ENCODE peak calls at places on chromosomes 16 and 17, in ten cellular contexts. Z, E, I, W, M, A, S, Q, T and H are unnamed samples.

GRCh38 chr16:57846078-57846697 is 43.9 kb upstream of the KIFC3 start:
- DNase-seq in Z (no peak), E (no peak), I (no peak), W (no peak), M (no peak), A (no peak), S (no peak), Q (peak), T (no peak), H (no peak)

GRCh38 chr16:85261657-85262557 is 149.6 kb upstream of the CIBAR2 start:
- DNase-seq in Z (no peak), E (no peak), I (no peak), W (no peak), M (no peak), A (no peak), S (no peak), Q (no peak), T (no peak), H (no peak)

GRCh38 chr17:42526031-42526444 is 10.0 kb upstream of the NAGLU start:
- DNase-seq in Z (peak), E (peak), I (no peak), W (no peak), M (no peak), A (no peak), S (no peak), Q (no peak), T (no peak), H (no peak)

GRCh38 chr17:47225911-47226688 is 17.0 kb downstream of the MYL4 start:
- DNase-seq in Z (peak), E (peak), I (no peak), W (no peak), M (no peak), A (no peak), S (no peak), Q (no peak), T (no peak), H (no peak)

GRCh38 chr17:44078412-44078811 is 7.9 kb downstream of the G6PC3 start:
- DNase-seq in Z (no peak), E (no peak), I (no peak), W (no peak), M (no peak), A (no peak), S (no peak), Q (no peak), T (no peak), H (no peak)

GRCh38 chr16:10325783-10326543 is 59.9 kb upstream of the ATF7IP2 start:
- DNase-seq in Z (no peak), E (no peak), I (no peak), W (no peak), M (no peak), A (no peak), S (no peak), Q (no peak), T (no peak), H (no peak)

GRCh38 chr17:17855334-17855725 is 18.5 kb upstream of the SREBF1 start:
- DNase-seq in Z (no peak), E (no peak), I (no peak), W (no peak), M (no peak), A (no peak), S (no peak), Q (no peak), T (no peak), H (no peak)

GRCh38 chr16:30972872-30973271 is 12.1 kb upstream of the HSD3B7 start:
- DNase-seq in Z (no peak), E (peak), I (no peak), W (no peak), M (no peak), A (no peak), S (no peak), Q (peak), T (no peak), H (no peak)

GRCh38 chr16:66159987-66160386 is 206.5 kb upstream of the CDH5 start:
- DNase-seq in Z (peak), E (peak), I (no peak), W (no peak), M (no peak), A (no peak), S (no peak), Q (no peak), T (no peak), H (no peak)

GRCh38 chr16:19926449-19927390 is 42.1 kb upstream of the GPRC5B start:
- DNase-seq in Z (no peak), E (peak), I (peak), W (peak), M (no peak), A (no peak), S (no peak), Q (no peak), T (no peak), H (peak)

GRCh38 chr16:990516-991291 is 9.1 kb downstream of the SOX8 start:
- DNase-seq in Z (no peak), E (no peak), I (no peak), W (no peak), M (no peak), A (no peak), S (no peak), Q (peak), T (no peak), H (no peak)

GRCh38 chr17:3893003-3893719 is at the start of gene CAMKK1:
- DNase-seq in Z (peak), E (peak), I (no peak), W (no peak), M (peak), A (peak), S (peak), Q (peak), T (peak), H (peak)
- TF ChIP-seq CTCF in Z (no peak), E (no peak), I (no peak), W (no peak), M (no peak), A (no peak), S (no peak), Q (peak), T (no peak), H (no peak)

GRCh38 chr17:15247891-15248529 is 17.1 kb downstream of the PMP22 start:
- DNase-seq in Z (no peak), E (no peak), I (no peak), W (no peak), M (no peak), A (no peak), S (no peak), Q (peak), T (no peak), H (peak)
- TF ChIP-seq CTCF in Z (peak), E (peak), I (peak), W (peak), M (no peak), A (no peak), S (no peak), Q (peak), T (no peak), H (peak)

GRCh38 chr16:86673090-86673955 is 95.0 kb downstream of the FOXL1 start:
- DNase-seq in Z (no peak), E (no peak), I (no peak), W (no peak), M (no peak), A (no peak), S (no peak), Q (no peak), T (no peak), H (no peak)

GRCh38 chr16:86670835-86671234 is 92.5 kb downstream of the FOXL1 start:
- DNase-seq in Z (no peak), E (no peak), I (no peak), W (no peak), M (no peak), A (no peak), S (no peak), Q (no peak), T (no peak), H (no peak)

GRCh38 chr16:86671486-86672214 is 93.3 kb downstream of the FOXL1 start:
- DNase-seq in Z (no peak), E (peak), I (no peak), W (no peak), M (no peak), A (no peak), S (no peak), Q (no peak), T (no peak), H (no peak)

GRCh38 chr16:86673956-86674453 is 95.7 kb downstream of the FOXL1 start:
- DNase-seq in Z (no peak), E (no peak), I (no peak), W (no peak), M (no peak), A (no peak), S (no peak), Q (no peak), T (no peak), H (no peak)

DNA sequence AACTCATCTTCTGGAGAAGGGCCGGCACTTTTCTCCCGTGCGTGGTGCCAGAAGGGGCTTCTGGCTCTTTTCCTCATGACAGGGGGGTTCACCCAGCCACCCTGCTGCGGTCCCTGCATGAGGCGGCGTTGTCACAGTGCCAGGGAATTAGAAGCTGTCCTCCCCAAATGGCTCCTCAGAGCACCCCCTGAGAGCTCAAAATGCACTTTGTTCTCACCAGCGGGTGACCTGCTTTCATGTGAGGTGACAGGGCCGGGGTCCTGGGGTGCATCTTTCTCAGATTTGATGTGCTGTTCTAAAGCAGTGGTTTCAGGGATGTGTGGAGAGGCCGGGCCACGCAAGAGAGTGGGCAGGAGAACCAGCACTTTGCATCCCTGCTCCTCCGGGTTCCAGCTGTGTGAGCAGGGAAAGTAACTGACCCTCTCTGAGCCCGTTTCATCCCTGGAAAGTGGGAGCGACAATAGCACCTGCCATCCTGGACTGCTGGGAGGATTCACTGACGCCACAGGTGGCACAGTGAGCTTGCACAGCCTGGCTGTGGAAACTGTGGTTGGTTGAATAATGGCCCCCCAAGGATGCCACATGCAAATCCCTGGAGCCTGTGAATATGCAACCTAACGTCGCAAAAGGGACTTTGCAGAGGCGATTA is 94.0 kb downstream of the FOXL1 start:
- DNase-seq in Z (no peak), E (no peak), I (no peak), W (no peak), M (no peak), A (no peak), S (no peak), Q (no peak), T (no peak), H (no peak)
- TF ChIP-seq CTCF in Z (no peak), E (no peak), I (no peak), W (no peak), M (no peak), A (no peak), S (no peak), Q (no peak), T (no peak), H (no peak)

GRCh38 chr16:89574681-89575246 is 794 bp upstream of the CPNE7 start:
- DNase-seq in Z (peak), E (peak), I (no peak), W (no peak), M (no peak), A (no peak), S (no peak), Q (peak), T (peak), H (peak)
- TF ChIP-seq CTCF in Z (peak), E (peak), I (peak), W (peak), M (no peak), A (peak), S (peak), Q (peak), T (peak), H (peak)

DNA sequence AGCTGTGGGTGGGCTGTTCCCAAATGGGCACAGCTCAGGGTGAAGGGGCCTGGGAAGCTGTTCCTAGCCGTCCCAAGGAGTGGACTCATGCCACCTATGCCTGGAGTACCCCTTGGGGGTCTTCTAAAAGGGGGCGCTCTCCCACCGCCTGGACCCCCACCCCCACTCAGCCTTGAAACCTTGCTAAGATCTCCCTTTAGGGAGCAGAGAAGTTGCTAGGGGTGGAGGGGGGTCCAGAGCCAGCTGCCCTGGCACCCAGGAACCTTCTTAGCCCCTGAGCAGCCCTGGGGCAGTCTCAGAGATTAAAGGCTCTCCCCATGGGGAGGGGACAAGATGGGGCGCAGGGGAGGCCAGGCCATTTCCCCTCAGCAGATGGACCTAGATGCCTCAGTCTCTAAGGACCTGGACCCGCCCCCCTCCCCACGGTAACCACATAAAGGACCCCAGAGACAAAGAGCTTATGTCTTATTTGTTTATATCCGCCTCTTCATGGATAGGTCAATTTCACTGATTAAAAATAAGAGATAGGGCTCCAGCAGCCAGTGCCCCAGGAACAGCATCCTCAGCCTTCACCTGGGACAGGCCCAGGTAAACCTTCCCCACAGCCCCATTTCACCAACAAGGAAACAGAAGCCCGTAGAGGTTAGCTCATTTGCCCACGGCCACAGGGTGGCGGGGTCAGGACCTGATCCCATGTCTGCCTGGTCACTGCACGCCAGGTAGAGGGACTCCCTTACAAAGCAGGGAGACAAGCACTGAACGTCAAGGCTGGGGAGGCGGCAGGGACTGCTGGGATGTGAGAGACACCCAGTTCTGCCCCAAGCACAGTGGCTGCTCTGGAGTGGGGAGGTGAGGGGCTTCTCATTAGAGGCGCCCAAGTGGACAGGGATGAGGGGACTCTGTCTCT is 3.4 kb downstream of the MTSS2 start:
- DNase-seq in Z (no peak), E (no peak), I (no peak), W (no peak), M (no peak), A (no peak), S (no peak), Q (no peak), T (no peak), H (no peak)
- TF ChIP-seq CTCF in Z (no peak), E (no peak), I (no peak), W (no peak), M (no peak), A (no peak), S (no peak), Q (peak), T (no peak), H (no peak)

DNA sequence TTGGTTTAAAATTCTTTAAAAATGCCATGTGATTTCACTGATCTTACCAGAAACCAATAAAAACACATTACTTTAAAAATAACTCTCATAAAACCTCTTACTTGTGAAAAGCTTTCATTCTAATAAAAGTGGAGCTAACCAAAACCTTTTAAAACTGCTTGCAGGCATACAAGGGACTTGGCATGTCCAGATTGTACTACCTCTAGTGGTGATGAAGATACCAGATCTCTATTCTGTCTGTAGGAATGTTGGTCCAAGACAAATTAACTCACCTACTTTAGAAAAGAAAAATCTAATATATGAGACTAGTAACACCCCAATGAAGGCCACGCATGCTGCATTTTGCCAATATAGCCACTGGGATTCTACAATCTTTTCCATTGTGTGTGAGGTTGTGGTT is 151.0 kb upstream of the SALL1 start:
- DNase-seq in Z (no peak), E (no peak), I (no peak), W (no peak), M (no peak), A (no peak), S (no peak), Q (no peak), T (no peak), H (no peak)
- TF ChIP-seq CTCF in Z (peak), E (no peak), I (no peak), W (no peak), M (no peak), A (no peak), S (no peak), Q (no peak), T (no peak), H (no peak)